ENCODE peak calls at places on chromosome 13, in five cellular contexts. One of them, this sample, is unnamed.

GRCh38 chr13:76854894-76855293 is 31.3 kb downstream of the KCTD12 start:
- DNase-seq in activated effector memory CD4-positive, alpha-beta T cell treated with Interleukin-2 at 50 U/mL for 16 hours: no peak
- DNase-seq in fibroblast of lung: peak
- DNase-seq in tibial artery: no peak
- DNase-seq in HL-60: no peak
- DNase-seq in this sample: no peak

GRCh38 chr13:33349996-33350826 is 64.7 kb upstream of the STARD13 start:
- DNase-seq in activated effector memory CD4-positive, alpha-beta T cell treated with Interleukin-2 at 50 U/mL for 16 hours: no peak
- DNase-seq in fibroblast of lung: peak
- DNase-seq in tibial artery: peak
- DNase-seq in HL-60: no peak
- DNase-seq in this sample: no peak

GRCh38 chr13:97460004-97460756 is 26.2 kb downstream of the RAP2A start:
- DNase-seq in activated effector memory CD4-positive, alpha-beta T cell treated with Interleukin-2 at 50 U/mL for 16 hours: no peak
- DNase-seq in fibroblast of lung: peak
- DNase-seq in tibial artery: no peak
- DNase-seq in HL-60: no peak
- DNase-seq in this sample: peak

GRCh38 chr13:87671031-87671823 is at the start of gene SLITRK5:
- DNase-seq in activated effector memory CD4-positive, alpha-beta T cell treated with Interleukin-2 at 50 U/mL for 16 hours: no peak
- DNase-seq in fibroblast of lung: peak
- DNase-seq in tibial artery: peak
- DNase-seq in HL-60: peak
- DNase-seq in this sample: peak

GRCh38 chr13:113564331-113565023 is 20.1 kb upstream of the TFDP1 start:
- DNase-seq in activated effector memory CD4-positive, alpha-beta T cell treated with Interleukin-2 at 50 U/mL for 16 hours: no peak
- DNase-seq in fibroblast of lung: no peak
- DNase-seq in tibial artery: no peak
- DNase-seq in HL-60: no peak
- DNase-seq in this sample: no peak

GRCh38 chr13:28401303-28402056 is 93.4 kb downstream of the FLT1 start:
- DNase-seq in activated effector memory CD4-positive, alpha-beta T cell treated with Interleukin-2 at 50 U/mL for 16 hours: no peak
- DNase-seq in fibroblast of lung: peak
- DNase-seq in tibial artery: no peak
- DNase-seq in HL-60: peak
- DNase-seq in this sample: no peak

GRCh38 chr13:46106839-46107371 is 2.1 kb upstream of the CPB2 start:
- DNase-seq in activated effector memory CD4-positive, alpha-beta T cell treated with Interleukin-2 at 50 U/mL for 16 hours: no peak
- DNase-seq in fibroblast of lung: no peak
- DNase-seq in tibial artery: no peak
- DNase-seq in HL-60: no peak
- DNase-seq in this sample: no peak

GRCh38 chr13:24365191-24365590 is 55.8 kb downstream of the C1QTNF9 start:
- DNase-seq in activated effector memory CD4-positive, alpha-beta T cell treated with Interleukin-2 at 50 U/mL for 16 hours: no peak
- DNase-seq in fibroblast of lung: no peak
- DNase-seq in tibial artery: no peak
- DNase-seq in HL-60: no peak
- DNase-seq in this sample: no peak

GRCh38 chr13:34300559-34300958 is 482.6 kb downstream of the RFC3 start:
- DNase-seq in activated effector memory CD4-positive, alpha-beta T cell treated with Interleukin-2 at 50 U/mL for 16 hours: no peak
- DNase-seq in fibroblast of lung: peak
- DNase-seq in tibial artery: no peak
- DNase-seq in HL-60: no peak
- DNase-seq in this sample: no peak

GRCh38 chr13:107866666-107867623 is 348.4 kb downstream of the LIG4 start:
- DNase-seq in activated effector memory CD4-positive, alpha-beta T cell treated with Interleukin-2 at 50 U/mL for 16 hours: no peak
- DNase-seq in fibroblast of lung: peak
- DNase-seq in tibial artery: no peak
- DNase-seq in HL-60: no peak
- DNase-seq in this sample: no peak

GRCh38 chr13:102651892-102652291 is 43.0 kb downstream of the METTL21C start:
- DNase-seq in activated effector memory CD4-positive, alpha-beta T cell treated with Interleukin-2 at 50 U/mL for 16 hours: no peak
- DNase-seq in fibroblast of lung: peak
- DNase-seq in tibial artery: peak
- DNase-seq in HL-60: no peak
- DNase-seq in this sample: no peak

GRCh38 chr13:62356977-62357376 is 941.3 kb upstream of the PCDH20 start:
- DNase-seq in activated effector memory CD4-positive, alpha-beta T cell treated with Interleukin-2 at 50 U/mL for 16 hours: no peak
- DNase-seq in fibroblast of lung: no peak
- DNase-seq in tibial artery: no peak
- DNase-seq in HL-60: no peak
- DNase-seq in this sample: no peak

GRCh38 chr13:97851269-97851668 is 102.2 kb upstream of the IPO5 start:
- DNase-seq in activated effector memory CD4-positive, alpha-beta T cell treated with Interleukin-2 at 50 U/mL for 16 hours: no peak
- DNase-seq in fibroblast of lung: no peak
- DNase-seq in tibial artery: no peak
- DNase-seq in HL-60: no peak
- DNase-seq in this sample: no peak

GRCh38 chr13:98824376-98825160 is 72.1 kb upstream of the SLC15A1 start:
- DNase-seq in activated effector memory CD4-positive, alpha-beta T cell treated with Interleukin-2 at 50 U/mL for 16 hours: no peak
- DNase-seq in fibroblast of lung: no peak
- DNase-seq in tibial artery: no peak
- DNase-seq in HL-60: no peak
- DNase-seq in this sample: peak

GRCh38 chr13:24681930-24682329 is 1.7 kb downstream of the ATP12A start:
- DNase-seq in activated effector memory CD4-positive, alpha-beta T cell treated with Interleukin-2 at 50 U/mL for 16 hours: no peak
- DNase-seq in fibroblast of lung: no peak
- DNase-seq in tibial artery: no peak
- DNase-seq in HL-60: no peak
- DNase-seq in this sample: no peak

This sample was measured in germinal center.